ENCODE peak calls at places on chromosomes 11 and 22, in ten cellular contexts. One of them, this sample, is unnamed.
A peak's percentile ranks its signal among the peaks of the same experiment; 100 is the strongest.

GRCh38 chr22:31915499-31916065 is 28.8 kb upstream of the YWHAH start:
- DNase-seq in brain microvascular endothelial cell: no peak
- DNase-seq in A549: no peak
- DNase-seq in GM10248: no peak
- DNase-seq in sigmoid colon: no peak
- DNase-seq in HFFc6: no peak
- DNase-seq in upper lobe of right lung: no peak
- DNase-seq in GM12865: peak; percentile 30
- DNase-seq in BJ: no peak
- DNase-seq in body of pancreas: no peak
- DNase-seq in this sample: no peak

GRCh38 chr22:35253946-35254345 is 3.3 kb upstream of the HMGXB4 start:
- DNase-seq in brain microvascular endothelial cell: no peak
- DNase-seq in A549: no peak
- DNase-seq in GM10248: no peak
- DNase-seq in sigmoid colon: no peak
- DNase-seq in HFFc6: no peak
- DNase-seq in upper lobe of right lung: no peak
- DNase-seq in GM12865: no peak
- DNase-seq in BJ: no peak
- DNase-seq in body of pancreas: no peak
- DNase-seq in this sample: no peak

GRCh38 chr11:35064114-35064800 is 74.7 kb upstream of the CD44 start:
- DNase-seq in brain microvascular endothelial cell: peak; percentile 44
- DNase-seq in A549: no peak
- DNase-seq in GM10248: no peak
- DNase-seq in sigmoid colon: no peak
- DNase-seq in HFFc6: peak; percentile 63
- DNase-seq in upper lobe of right lung: no peak
- DNase-seq in GM12865: no peak
- DNase-seq in BJ: peak; percentile 81
- DNase-seq in body of pancreas: no peak
- DNase-seq in this sample: no peak

GRCh38 chr11:113373306-113373705 is 14.3 kb upstream of the ANKK1 start:
- DNase-seq in brain microvascular endothelial cell: peak; percentile 15
- DNase-seq in A549: no peak
- DNase-seq in GM10248: no peak
- DNase-seq in sigmoid colon: no peak
- DNase-seq in HFFc6: peak; percentile 66
- DNase-seq in upper lobe of right lung: no peak
- DNase-seq in GM12865: no peak
- DNase-seq in BJ: peak; percentile 9
- DNase-seq in body of pancreas: no peak
- DNase-seq in this sample: peak; percentile 50

GRCh38 chr11:96329855-96330510 is 13.0 kb downstream of the MAML2 start:
- DNase-seq in brain microvascular endothelial cell: no peak
- DNase-seq in A549: no peak
- DNase-seq in GM10248: no peak
- DNase-seq in sigmoid colon: no peak
- DNase-seq in HFFc6: no peak
- DNase-seq in upper lobe of right lung: no peak
- DNase-seq in GM12865: no peak
- DNase-seq in BJ: no peak
- DNase-seq in body of pancreas: no peak
- DNase-seq in this sample: no peak

GRCh38 chr11:72370201-72370600 is 64.1 kb downstream of the CLPB start:
- DNase-seq in brain microvascular endothelial cell: no peak
- DNase-seq in A549: no peak
- DNase-seq in GM10248: no peak
- DNase-seq in sigmoid colon: no peak
- DNase-seq in HFFc6: no peak
- DNase-seq in upper lobe of right lung: no peak
- DNase-seq in GM12865: no peak
- DNase-seq in BJ: no peak
- DNase-seq in body of pancreas: no peak
- DNase-seq in this sample: no peak

GRCh38 chr11:36455658-36456111 is 54.4 kb downstream of the TRAF6 start:
- DNase-seq in brain microvascular endothelial cell: peak; percentile 98
- DNase-seq in A549: peak; percentile 46
- DNase-seq in GM10248: no peak
- DNase-seq in sigmoid colon: peak; percentile 87
- DNase-seq in HFFc6: peak; percentile 96
- DNase-seq in upper lobe of right lung: peak; percentile 69
- DNase-seq in GM12865: no peak
- DNase-seq in BJ: peak; percentile 99
- DNase-seq in body of pancreas: peak; percentile 45
- DNase-seq in this sample: peak; percentile 97

GRCh38 chr11:61683116-61683515 is 2.9 kb downstream of the DAGLA start:
- DNase-seq in brain microvascular endothelial cell: no peak
- DNase-seq in A549: no peak
- DNase-seq in GM10248: no peak
- DNase-seq in sigmoid colon: no peak
- DNase-seq in HFFc6: no peak
- DNase-seq in upper lobe of right lung: no peak
- DNase-seq in GM12865: no peak
- DNase-seq in BJ: no peak
- DNase-seq in body of pancreas: no peak
- DNase-seq in this sample: no peak

GRCh38 chr11:79661373-79661772 is 220.5 kb upstream of the TENM4 start:
- DNase-seq in brain microvascular endothelial cell: no peak
- DNase-seq in A549: no peak
- DNase-seq in GM10248: no peak
- DNase-seq in sigmoid colon: no peak
- DNase-seq in HFFc6: no peak
- DNase-seq in upper lobe of right lung: no peak
- DNase-seq in GM12865: no peak
- DNase-seq in BJ: no peak
- DNase-seq in body of pancreas: no peak
- DNase-seq in this sample: no peak

GRCh38 chr22:36613958-36614357 is 85.0 kb upstream of the EIF3D start:
- DNase-seq in brain microvascular endothelial cell: no peak
- DNase-seq in A549: peak; percentile 5
- DNase-seq in GM10248: no peak
- DNase-seq in sigmoid colon: no peak
- DNase-seq in HFFc6: no peak
- DNase-seq in upper lobe of right lung: no peak
- DNase-seq in GM12865: no peak
- DNase-seq in BJ: no peak
- DNase-seq in body of pancreas: peak; percentile 20
- DNase-seq in this sample: peak; percentile 2

GRCh38 chr11:61947486-61948210 is 2.5 kb upstream of the BEST1 start:
- DNase-seq in brain microvascular endothelial cell: peak; percentile 88
- DNase-seq in A549: peak; percentile 82
- DNase-seq in GM10248: peak; percentile 87
- DNase-seq in sigmoid colon: peak; percentile 95
- DNase-seq in HFFc6: peak; percentile 84
- DNase-seq in upper lobe of right lung: peak; percentile 82
- DNase-seq in GM12865: peak; percentile 76
- DNase-seq in BJ: no peak
- DNase-seq in body of pancreas: peak; percentile 91
- DNase-seq in this sample: peak; percentile 96

GRCh38 chr22:45163417-45164216 is at the start of gene NUP50:
- DNase-seq in brain microvascular endothelial cell: peak; percentile 91
- DNase-seq in A549: peak; percentile 94
- DNase-seq in GM10248: peak; percentile 100
- DNase-seq in sigmoid colon: peak; percentile 97
- DNase-seq in HFFc6: peak; percentile 95
- DNase-seq in upper lobe of right lung: peak; percentile 98
- DNase-seq in GM12865: peak; percentile 99
- DNase-seq in BJ: peak; percentile 75
- DNase-seq in body of pancreas: peak; percentile 98
- DNase-seq in this sample: peak; percentile 98

GRCh38 chr22:45163074-45163416 is 680 bp upstream of the NUP50 start:
- DNase-seq in brain microvascular endothelial cell: no peak
- DNase-seq in A549: peak; percentile 32
- DNase-seq in GM10248: peak; percentile 37
- DNase-seq in sigmoid colon: peak; percentile 71
- DNase-seq in HFFc6: peak; percentile 26
- DNase-seq in upper lobe of right lung: no peak
- DNase-seq in GM12865: peak; percentile 41
- DNase-seq in BJ: no peak
- DNase-seq in body of pancreas: peak; percentile 64
- DNase-seq in this sample: peak; percentile 48

GRCh38 chr22:45162531-45162930 is 1.2 kb upstream of the NUP50 start:
- DNase-seq in brain microvascular endothelial cell: no peak
- DNase-seq in A549: no peak
- DNase-seq in GM10248: no peak
- DNase-seq in sigmoid colon: no peak
- DNase-seq in HFFc6: no peak
- DNase-seq in upper lobe of right lung: no peak
- DNase-seq in GM12865: peak; percentile 13
- DNase-seq in BJ: no peak
- DNase-seq in body of pancreas: no peak
- DNase-seq in this sample: no peak

GRCh38 chr22:45157907-45158306 is 5.8 kb upstream of the NUP50 start:
- DNase-seq in brain microvascular endothelial cell: no peak
- DNase-seq in A549: no peak
- DNase-seq in GM10248: no peak
- DNase-seq in sigmoid colon: no peak
- DNase-seq in HFFc6: no peak
- DNase-seq in upper lobe of right lung: no peak
- DNase-seq in GM12865: no peak
- DNase-seq in BJ: no peak
- DNase-seq in body of pancreas: no peak
- DNase-seq in this sample: no peak

DNA sequence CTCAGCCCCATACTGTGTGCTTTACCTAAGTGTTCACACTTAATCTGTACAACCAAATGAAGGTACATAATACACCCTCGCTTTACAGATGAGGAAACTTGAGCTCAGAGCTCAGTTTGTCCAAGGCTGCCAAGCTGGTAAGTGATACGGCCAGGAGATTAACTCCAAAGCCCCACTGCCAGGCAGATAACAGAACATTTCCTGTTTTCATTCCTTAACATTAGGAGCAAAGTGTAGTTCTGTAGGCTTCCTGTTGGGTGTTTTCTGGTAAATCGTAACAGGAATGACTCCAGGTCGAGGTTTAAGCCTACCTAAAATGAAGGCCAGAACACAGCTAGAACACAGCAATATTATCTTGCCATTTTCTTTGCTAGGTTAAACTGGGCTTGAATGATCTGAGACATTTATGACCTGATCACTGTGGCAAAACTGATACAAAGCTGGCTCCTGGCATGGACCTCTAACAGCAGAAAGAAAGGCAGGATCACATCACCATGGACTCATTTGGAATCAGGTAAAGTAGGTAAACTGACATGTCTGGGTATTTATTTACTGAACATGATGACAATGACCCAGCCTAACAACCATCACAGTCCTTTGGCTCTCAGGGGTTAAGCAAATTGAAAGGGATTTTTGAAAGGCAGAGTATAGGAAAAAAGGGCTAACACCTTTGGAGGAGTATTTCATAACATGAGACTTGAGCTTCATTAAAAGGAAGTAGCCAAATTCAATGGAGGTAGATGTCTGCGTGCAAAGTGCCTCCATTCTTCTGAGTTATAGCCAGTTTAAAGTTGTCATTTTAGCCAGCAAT is 3.9 kb upstream of the NUP50 start:
- DNase-seq in brain microvascular endothelial cell: no peak
- DNase-seq in A549: peak; percentile 22
- DNase-seq in GM10248: no peak
- DNase-seq in sigmoid colon: no peak
- DNase-seq in HFFc6: no peak
- DNase-seq in upper lobe of right lung: no peak
- DNase-seq in GM12865: no peak
- DNase-seq in BJ: no peak
- DNase-seq in body of pancreas: peak; percentile 49
- DNase-seq in this sample: peak; percentile 58
- TF ChIP-seq CTCF in brain microvascular endothelial cell: peak; percentile 13
- TF ChIP-seq CTCF in A549: no peak
- TF ChIP-seq CTCF in GM10248: no peak
- TF ChIP-seq CTCF in sigmoid colon: peak; percentile 12
- TF ChIP-seq CTCF in HFFc6: peak; percentile 17
- TF ChIP-seq CTCF in upper lobe of right lung: peak; percentile 12
- TF ChIP-seq CTCF in GM12865: no peak
- TF ChIP-seq CTCF in BJ: peak; percentile 9
- TF ChIP-seq CTCF in body of pancreas: no peak
- TF ChIP-seq CTCF in this sample: peak; percentile 31

GRCh38 chr11:107741044-107741823 is 29.4 kb upstream of the SLN start:
- DNase-seq in brain microvascular endothelial cell: peak; percentile 44
- DNase-seq in A549: peak; percentile 18
- DNase-seq in GM10248: peak; percentile 61
- DNase-seq in sigmoid colon: no peak
- DNase-seq in HFFc6: peak; percentile 24
- DNase-seq in upper lobe of right lung: peak; percentile 78
- DNase-seq in GM12865: peak; percentile 76
- DNase-seq in BJ: no peak
- DNase-seq in body of pancreas: peak; percentile 18
- DNase-seq in this sample: peak; percentile 57
- TF ChIP-seq CTCF in brain microvascular endothelial cell: peak; percentile 76
- TF ChIP-seq CTCF in A549: peak; percentile 37
- TF ChIP-seq CTCF in GM10248: peak; percentile 74
- TF ChIP-seq CTCF in sigmoid colon: no peak
- TF ChIP-seq CTCF in HFFc6: peak; percentile 78
- TF ChIP-seq CTCF in upper lobe of right lung: peak; percentile 51
- TF ChIP-seq CTCF in GM12865: peak; percentile 83
- TF ChIP-seq CTCF in BJ: peak; percentile 52
- TF ChIP-seq CTCF in body of pancreas: peak; percentile 15
- TF ChIP-seq CTCF in this sample: peak; percentile 86

GRCh38 chr11:8055111-8055835 is 25.7 kb upstream of the TUB start:
- DNase-seq in brain microvascular endothelial cell: no peak
- DNase-seq in A549: no peak
- DNase-seq in GM10248: no peak
- DNase-seq in sigmoid colon: peak; percentile 60
- DNase-seq in HFFc6: no peak
- DNase-seq in upper lobe of right lung: no peak
- DNase-seq in GM12865: no peak
- DNase-seq in BJ: no peak
- DNase-seq in body of pancreas: no peak
- DNase-seq in this sample: no peak
- TF ChIP-seq CTCF in brain microvascular endothelial cell: peak; percentile 32
- TF ChIP-seq CTCF in A549: no peak
- TF ChIP-seq CTCF in GM10248: no peak
- TF ChIP-seq CTCF in sigmoid colon: no peak
- TF ChIP-seq CTCF in HFFc6: peak; percentile 44
- TF ChIP-seq CTCF in upper lobe of right lung: no peak
- TF ChIP-seq CTCF in GM12865: peak; percentile 26
- TF ChIP-seq CTCF in BJ: peak; percentile 5
- TF ChIP-seq CTCF in body of pancreas: no peak
- TF ChIP-seq CTCF in this sample: peak; percentile 13

DNA sequence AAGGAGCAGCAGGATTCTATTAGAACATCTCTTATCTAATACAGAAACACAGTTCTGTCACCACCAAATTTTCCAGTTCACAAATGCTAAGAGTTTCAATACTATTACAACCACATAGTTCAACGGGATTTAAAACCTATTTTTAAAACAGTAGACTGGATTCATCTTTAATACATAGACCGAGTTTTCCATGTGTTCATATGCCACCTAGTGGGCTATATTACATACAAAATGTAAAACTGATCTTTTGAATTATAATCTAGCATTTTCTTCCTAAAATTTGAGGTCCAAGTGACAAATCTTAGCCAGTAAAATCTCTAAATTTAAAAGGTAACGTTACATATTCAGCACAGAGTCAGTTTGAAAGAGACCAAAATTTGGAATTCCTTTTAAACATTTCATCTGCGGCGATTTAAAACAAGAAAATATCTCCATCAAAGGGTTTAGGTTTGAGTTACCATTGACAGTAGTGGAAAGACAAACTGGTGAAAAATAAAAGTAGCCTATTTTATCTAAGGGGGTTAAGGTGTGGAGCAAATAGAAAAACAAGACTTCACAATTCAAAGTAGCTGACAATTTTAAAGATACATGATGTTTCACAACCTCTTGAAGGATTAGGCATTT is 269.3 kb upstream of the MPPED2 start:
- DNase-seq in brain microvascular endothelial cell: no peak
- DNase-seq in A549: peak; percentile 9
- DNase-seq in GM10248: no peak
- DNase-seq in sigmoid colon: no peak
- DNase-seq in HFFc6: no peak
- DNase-seq in upper lobe of right lung: no peak
- DNase-seq in GM12865: no peak
- DNase-seq in BJ: no peak
- DNase-seq in body of pancreas: no peak
- DNase-seq in this sample: peak; percentile 31
- TF ChIP-seq CTCF in brain microvascular endothelial cell: no peak
- TF ChIP-seq CTCF in A549: peak; percentile 44
- TF ChIP-seq CTCF in GM10248: no peak
- TF ChIP-seq CTCF in sigmoid colon: no peak
- TF ChIP-seq CTCF in HFFc6: peak; percentile 54
- TF ChIP-seq CTCF in upper lobe of right lung: peak; percentile 32
- TF ChIP-seq CTCF in GM12865: no peak
- TF ChIP-seq CTCF in BJ: peak; percentile 11
- TF ChIP-seq CTCF in body of pancreas: peak; percentile 42
- TF ChIP-seq CTCF in this sample: peak; percentile 33

This sample was measured in fibroblast of pulmonary artery.